ENCODE peak calls at places on chromosomes 11 and 22, in ten cellular contexts. R is fibroblast of the aortic adventitia; Y is Daoy; L is left lung; U is neuronal stem cell; Q is mesendoderm; Z is Kasumi-1; E is stimulated activated CD4-positive, alpha-beta T cell treated with anti-CD3 and anti-CD28 coated beads, Interleukin-2, amount 100 ng/mL, for 48 hours; V is CD4-positive, alpha-beta memory T cell; S is tibial nerve. O is an unnamed sample.

GRCh38 chr11:8698917-8699441 is 16.4 kb downstream of the RPL27A start:
- DNase-seq in R (no peak), S (no peak), Z (no peak), U (no peak), Q (peak; percentile 92), L (no peak), Y (no peak), E (no peak), V (no peak), O (no peak)

GRCh38 chr11:66815646-66816045 is 27.6 kb upstream of the RCE1 start:
- DNase-seq in R (peak; percentile 19), Z (no peak), Y (no peak), Q (no peak), V (no peak), U (no peak), E (no peak), L (no peak), S (no peak), O (no peak)

GRCh38 chr11:11425806-11426205 is 72.8 kb upstream of the CSNK2A3 start:
- DNase-seq in L (no peak), U (no peak), R (no peak), Q (no peak), V (no peak), E (no peak), Y (no peak), Z (no peak), S (no peak), O (no peak)

GRCh38 chr22:22709719-22710445 is 65.5 kb downstream of the GGTLC2 start:
- DNase-seq in U (no peak), L (no peak), Z (no peak), S (no peak), E (no peak), Q (peak; percentile 57), Y (no peak), V (no peak), R (no peak), O (no peak)

GRCh38 chr11:114683007-114683406 is 4.7 kb downstream of the NXPE2 start:
- DNase-seq in L (no peak), Q (peak; percentile 51), E (no peak), V (no peak), S (no peak), U (no peak), R (no peak), Y (no peak), Z (no peak), O (no peak)

GRCh38 chr11:75503531-75504099 is 22.1 kb downstream of the GDPD5 start:
- DNase-seq in E (no peak), R (no peak), Z (no peak), S (no peak), L (no peak), U (no peak), Y (no peak), Q (no peak), V (no peak), O (no peak)

GRCh38 chr22:25661067-25661466 is 80.9 kb upstream of the MYO18B start:
- DNase-seq in V (no peak), R (peak; percentile 84), E (no peak), Z (no peak), S (no peak), Q (no peak), L (no peak), U (no peak), Y (no peak), O (no peak)

GRCh38 chr11:60993611-60994010 is 22.1 kb downstream of the CD6 start:
- DNase-seq in V (no peak), L (no peak), U (no peak), Q (no peak), S (no peak), E (no peak), Z (no peak), Y (no peak), R (no peak), O (no peak)

GRCh38 chr11:62595124-62595523 is 3.8 kb upstream of the TUT1 start:
- DNase-seq in V (no peak), Y (no peak), S (no peak), R (no peak), Z (no peak), Q (no peak), L (no peak), U (no peak), E (no peak), O (no peak)

GRCh38 chr22:47783433-47784366 is 1021.2 kb downstream of the TBC1D22A start:
- DNase-seq in E (no peak), Q (peak; percentile 52), S (no peak), Y (no peak), Z (no peak), V (no peak), R (no peak), L (no peak), U (no peak), O (no peak)

GRCh38 chr11:122439911-122440782 is 215.4 kb upstream of the UBASH3B start:
- DNase-seq in U (peak; percentile 48), Z (no peak), V (no peak), R (peak; percentile 47), L (no peak), Q (peak; percentile 65), S (no peak), E (no peak), Y (peak; percentile 13), O (peak; percentile 3)

GRCh38 chr11:44775366-44776356 is 48.9 kb downstream of the TSPAN18 start:
- DNase-seq in S (no peak), R (no peak), V (peak; percentile 57), Q (peak; percentile 91), Z (peak; percentile 67), U (peak; percentile 53), E (peak; percentile 62), L (no peak), Y (peak; percentile 59), O (peak; percentile 20)

GRCh38 chr11:95545116-95545875 is 244.3 kb downstream of the FAM76B start:
- DNase-seq in S (no peak), U (no peak), Q (no peak), Y (no peak), L (no peak), E (no peak), V (no peak), Z (no peak), R (no peak), O (no peak)

GRCh38 chr11:131025421-131026126 is 109.3 kb upstream of the SNX19 start:
- DNase-seq in L (no peak), R (no peak), Z (no peak), V (no peak), E (no peak), Q (no peak), Y (no peak), S (no peak), U (no peak), O (no peak)

GRCh38 chr11:32006799-32007388 is 84.0 kb upstream of the RCN1 start:
- DNase-seq in U (peak; percentile 48), S (no peak), E (no peak), Y (peak; percentile 59), V (peak; percentile 31), L (no peak), R (peak; percentile 60), Z (peak; percentile 59), Q (peak; percentile 63), O (no peak)

GRCh38 chr11:29224739-29225384 is 792.0 kb downstream of the KCNA4 start:
- DNase-seq in E (no peak), Z (no peak), Y (peak; percentile 25), U (no peak), V (no peak), R (no peak), Q (peak; percentile 81), L (no peak), S (no peak), O (no peak)

GRCh38 chr22:41197808-41198585 is 7.1 kb upstream of the L3MBTL2 start:
- DNase-seq in V (peak; percentile 33), Q (peak; percentile 61), S (no peak), R (peak; percentile 32), E (no peak), Y (peak; percentile 70), Z (peak; percentile 77), L (peak; percentile 84), U (no peak), O (no peak)

GRCh38 chr11:2436521-2437031 is 7.7 kb downstream of the TRPM5 start:
- DNase-seq in U (no peak), L (peak; percentile 60), R (no peak), E (no peak), Y (no peak), V (no peak), S (no peak), Z (no peak), Q (no peak), O (no peak)

GRCh38 chr22:19632671-19633148 is 81.6 kb upstream of the SEPTIN5 start:
- DNase-seq in E (no peak), Y (no peak), R (no peak), L (no peak), V (no peak), S (no peak), Q (peak; percentile 26), U (no peak), Z (no peak), O (no peak)

GRCh38 chr11:34208266-34209135 is 103.1 kb downstream of the NAT10 start:
- DNase-seq in V (no peak), U (no peak), Q (no peak), R (peak; percentile 59), Z (peak; percentile 29), S (no peak), Y (peak; percentile 60), E (no peak), L (no peak), O (no peak)

GRCh38 chr11:819943-820649 is 1.4 kb downstream of the PNPLA2 start:
- DNase-seq in V (peak; percentile 96), L (peak; percentile 97), Z (peak; percentile 96), U (no peak), Y (peak; percentile 83), S (peak; percentile 73), Q (peak; percentile 85), E (peak; percentile 87), R (peak; percentile 43), O (no peak)

GRCh38 chr11:66002648-66003225 is 434 bp downstream of the BANF1 start:
- DNase-seq in U (no peak), Y (no peak), L (peak; percentile 92), R (peak; percentile 45), E (no peak), S (no peak), Q (peak; percentile 40), Z (peak; percentile 51), V (no peak), O (no peak)

GRCh38 chr11:111459506-111460270 is 52.5 kb downstream of the BTG4 start:
- DNase-seq in R (no peak), Q (peak; percentile 52), Y (no peak), Z (no peak), E (no peak), V (no peak), S (no peak), L (no peak), U (no peak), O (no peak)

GRCh38 chr11:62856333-62856910 is 17.0 kb upstream of the WDR74 start:
- DNase-seq in Z (peak; percentile 21), Q (no peak), R (no peak), L (no peak), E (no peak), U (no peak), S (no peak), V (no peak), Y (no peak), O (no peak)

GRCh38 chr11:62416596-62416995 is 2.2 kb upstream of the SCGB1A1 start:
- DNase-seq in S (no peak), E (no peak), Y (no peak), Q (no peak), R (no peak), Z (no peak), U (no peak), V (no peak), L (no peak), O (no peak)

GRCh38 chr22:20084547-20085413 is 4.7 kb downstream of the DGCR8 start:
- DNase-seq in Z (peak; percentile 41), U (peak; percentile 40), Y (no peak), V (no peak), Q (peak; percentile 68), L (peak; percentile 62), S (no peak), R (peak; percentile 8), E (peak; percentile 28), O (no peak)

GRCh38 chr11:66363805-66364535 is 7.6 kb downstream of the SLC29A2 start:
- DNase-seq in Z (peak; percentile 34), S (no peak), L (peak; percentile 88), E (peak; percentile 87), Y (peak; percentile 46), V (peak; percentile 38), R (no peak), Q (peak; percentile 88), U (no peak), O (peak; percentile 23)

GRCh38 chr11:2793781-2794418 is 91.7 kb downstream of the CDKN1C start:
- DNase-seq in V (no peak), E (no peak), Y (no peak), L (peak; percentile 39), Q (no peak), U (no peak), S (peak; percentile 9), R (no peak), Z (no peak), O (no peak)